ENCODE peak calls at places on chromosomes 11 and 22, in nine cellular contexts. H, I, E, T, R, K, Z, B and Y are unnamed samples.

GRCh38 chr11:13440100-13440855 is 22.7 kb downstream of the BTBD10 start:
- DNase-seq in Z (no peak), T (no peak), H (no peak), B (no peak), K (no peak), R (no peak), I (peak; percentile 53), E (peak; percentile 78), Y (no peak)

GRCh38 chr11:16363709-16364108 is 7.4 kb upstream of the SOX6 start:
- DNase-seq in K (no peak), I (no peak), H (no peak), T (no peak), Z (peak; percentile 55), R (no peak), B (no peak), E (no peak), Y (no peak)

GRCh38 chr22:41563051-41563711 is 2.4 kb downstream of the CSDC2 start:
- DNase-seq in H (no peak), Z (peak; percentile 73), I (peak; percentile 89), T (no peak), K (no peak), E (peak; percentile 53), R (no peak), B (no peak), Y (no peak)

GRCh38 chr22:38202437-38203089 is 769 bp downstream of the MAFF start:
- DNase-seq in H (no peak), Z (peak; percentile 83), R (peak; percentile 88), I (peak; percentile 96), T (peak; percentile 97), K (peak; percentile 98), B (peak; percentile 97), E (peak; percentile 60), Y (peak; percentile 94)

GRCh38 chr11:128521697-128522062 is 65.7 kb downstream of the ETS1 start:
- DNase-seq in I (peak; percentile 52), R (no peak), B (no peak), H (no peak), E (no peak), Z (no peak), T (no peak), K (peak; percentile 85), Y (no peak)

GRCh38 chr11:123056835-123057491 is 5.0 kb downstream of the HSPA8 start:
- DNase-seq in T (no peak), H (no peak), E (no peak), K (no peak), R (no peak), I (no peak), B (no peak), Z (peak; percentile 24), Y (no peak)

GRCh38 chr22:17969732-17970131 is 54.6 kb downstream of the MICAL3 start:
- DNase-seq in B (no peak), T (no peak), R (no peak), K (no peak), H (no peak), E (peak; percentile 89), Z (no peak), I (peak; percentile 47), Y (no peak)

GRCh38 chr11:123069878-123070821 is 8.2 kb upstream of the HSPA8 start:
- DNase-seq in R (no peak), E (no peak), B (no peak), H (no peak), Z (no peak), I (no peak), K (no peak), T (no peak), Y (no peak)

GRCh38 chr11:86523738-86524602 is 148.4 kb downstream of the ME3 start:
- DNase-seq in K (no peak), E (peak; percentile 98), B (no peak), T (no peak), H (no peak), Z (no peak), I (peak; percentile 40), R (no peak), Y (peak; percentile 39)

GRCh38 chr11:78586452-78587046 is 11.9 kb upstream of the NARS2 start:
- DNase-seq in E (peak; percentile 45), R (no peak), I (no peak), T (no peak), B (no peak), Z (peak; percentile 38), K (no peak), H (no peak), Y (no peak)
- TF ChIP-seq EP300 in E (no peak), R (no peak), I (no peak), T (no peak), B (no peak), Z (no peak), K (no peak), H (no peak), Y (no peak)

GRCh38 chr22:45009881-45010531 is at the start of gene PHF21B:
- DNase-seq in E (peak; percentile 71), R (no peak), Z (peak; percentile 13), K (peak; percentile 86), I (peak; percentile 82), H (no peak), B (no peak), T (peak; percentile 70), Y (peak; percentile 37)
- TF ChIP-seq EP300 in E (no peak), R (no peak), Z (no peak), K (no peak), I (no peak), H (no peak), B (no peak), T (no peak), Y (no peak)

GRCh38 chr11:131601586-131601985 is 231.2 kb downstream of the NTM start:
- DNase-seq in I (no peak), H (no peak), T (no peak), B (no peak), E (no peak), Z (no peak), R (no peak), K (no peak), Y (no peak)

GRCh38 chr11:131597875-131598274 is 227.5 kb downstream of the NTM start:
- DNase-seq in E (no peak), I (no peak), B (no peak), H (no peak), R (no peak), T (no peak), Z (no peak), K (peak; percentile 35), Y (no peak)

GRCh38 chr11:131595812-131596211 is 225.4 kb downstream of the NTM start:
- DNase-seq in I (no peak), T (no peak), Z (no peak), K (no peak), H (no peak), E (no peak), R (no peak), B (no peak), Y (no peak)

GRCh38 chr11:131598305-131598704 is 227.9 kb downstream of the NTM start:
- DNase-seq in Z (no peak), R (no peak), T (no peak), H (no peak), E (no peak), B (no peak), K (no peak), I (no peak), Y (no peak)

GRCh38 chr11:131600591-131600990 is 230.2 kb downstream of the NTM start:
- DNase-seq in K (no peak), E (no peak), R (no peak), I (no peak), Z (no peak), B (no peak), T (no peak), H (no peak), Y (no peak)
- TF ChIP-seq EP300 in K (no peak), E (no peak), R (no peak), I (no peak), Z (no peak), B (no peak), T (no peak), H (no peak), Y (no peak)

GRCh38 chr11:83727251-83727650 is 441.1 kb upstream of the CCDC90B start:
- DNase-seq in R (no peak), H (no peak), Z (no peak), K (no peak), B (no peak), I (no peak), E (no peak), T (no peak), Y (no peak)
- TF ChIP-seq EP300 in R (no peak), H (no peak), Z (no peak), K (no peak), B (no peak), I (no peak), E (no peak), T (no peak), Y (no peak)

DNA sequence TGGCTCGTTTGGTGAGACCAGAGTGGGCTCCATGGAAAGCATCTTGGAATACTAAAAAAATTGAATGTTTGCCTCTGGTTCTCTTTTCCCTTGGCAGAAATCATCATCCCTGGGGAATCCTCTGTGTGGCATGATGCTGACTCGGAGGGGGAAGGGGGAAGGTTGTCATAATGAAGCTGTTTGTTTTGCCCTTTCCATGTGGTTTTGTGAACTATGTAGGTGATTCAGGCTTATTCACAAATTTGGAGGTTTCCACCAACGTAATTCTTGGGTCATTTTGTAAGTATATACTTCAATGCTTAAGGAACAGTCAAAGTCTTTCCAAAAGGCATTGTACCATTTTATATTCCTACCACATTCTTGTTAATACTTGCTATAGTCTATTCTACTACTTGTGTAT is 754.0 kb upstream of the FAT3 start:
- DNase-seq in H (no peak), I (no peak), B (no peak), T (no peak), E (no peak), K (no peak), R (no peak), Z (no peak), Y (no peak)
- TF ChIP-seq EP300 in H (no peak), I (no peak), B (no peak), T (no peak), E (no peak), K (no peak), R (no peak), Z (no peak), Y (no peak)